ENCODE peak calls at places on chromosomes 3 and 15, in five cellular contexts. A is memory B cell; H is caudate nucleus; W is COR-L47; F is stimulated activated CD8-positive, alpha-beta memory T cell treated with anti-CD3 and anti-CD28 coated beads, Interleukin-12 subunit alpha, Interleukin-12 subunit beta, amount 100 ng/mL, for 1 hour. J is an unnamed sample.

GRCh38 chr3:141248064-141248463 is 16.4 kb downstream of the PXYLP1 start:
- DNase-seq in A (no peak), H (no peak), W (no peak), F (no peak), J (no peak)

GRCh38 chr15:52653451-52653964 is 25.7 kb downstream of the ATOSA start:
- DNase-seq in A (no peak), H (no peak), W (no peak), F (no peak), J (no peak)

GRCh38 chr15:89333011-89333860 is 1.4 kb downstream of the POLG start:
- DNase-seq in A (no peak), H (no peak), W (no peak), F (no peak), J (no peak)

GRCh38 chr3:10248984-10249748 is 907 bp downstream of the TATDN2 start:
- DNase-seq in A (peak), H (no peak), W (no peak), F (peak), J (no peak)

GRCh38 chr3:4907050-4907449 is 72.2 kb upstream of the BHLHE40 start:
- DNase-seq in A (no peak), H (no peak), W (no peak), F (no peak), J (no peak)

GRCh38 chr3:73493543-73494314 is 131.0 kb downstream of the PDZRN3 start:
- DNase-seq in A (no peak), H (no peak), W (no peak), F (no peak), J (no peak)

GRCh38 chr3:78255403-78255802 is 1215.5 kb downstream of the ROBO2 start:
- DNase-seq in A (no peak), H (no peak), W (no peak), F (no peak), J (no peak)

GRCh38 chr3:120622870-120623718 is 27.0 kb downstream of the NDUFB4 start:
- DNase-seq in A (no peak), H (no peak), W (peak), F (no peak), J (no peak)

GRCh38 chr3:125120370-125121122 is 64.7 kb upstream of the HEG1 start:
- DNase-seq in A (no peak), H (peak), W (peak), F (no peak), J (no peak)

GRCh38 chr15:29534378-29534777 is 264.8 kb upstream of the NSMCE3 start:
- DNase-seq in A (no peak), H (no peak), W (no peak), F (no peak), J (no peak)

GRCh38 chr15:40006646-40007045 is 32.3 kb downstream of the SRP14 start:
- DNase-seq in A (no peak), H (no peak), W (no peak), F (no peak), J (no peak)

GRCh38 chr3:136728434-136728833 is 23.7 kb downstream of the STAG1 start:
- DNase-seq in A (no peak), H (no peak), W (no peak), F (no peak), J (no peak)

GRCh38 chr3:81382470-81382869 is 379.0 kb downstream of the GBE1 start:
- DNase-seq in A (no peak), H (no peak), W (no peak), F (no peak), J (no peak)

GRCh38 chr3:184685646-184686045 is 26.2 kb downstream of the MAGEF1 start:
- DNase-seq in A (no peak), H (no peak), W (no peak), F (no peak), J (no peak)

GRCh38 chr15:69143756-69144436 is 16.5 kb upstream of the GLCE start:
- DNase-seq in A (no peak), H (no peak), W (no peak), F (no peak), J (no peak)

GRCh38 chr3:30617069-30617468 is 10.7 kb downstream of the TGFBR2 start:
- DNase-seq in A (no peak), H (no peak), W (no peak), F (no peak), J (no peak)

GRCh38 chr3:98560911-98561310 is 29.1 kb downstream of the GPR15 start:
- DNase-seq in A (no peak), H (no peak), W (no peak), F (no peak), J (no peak)

GRCh38 chr3:73432021-73432722 is 192.6 kb downstream of the PDZRN3 start:
- DNase-seq in A (no peak), H (no peak), W (no peak), F (no peak), J (no peak)

J was measured in GM19239.